ENCODE peak calls at places on chromosome 16, in seven cellular contexts. G, T, P, H, J, E and A are unnamed samples.

GRCh38 chr16:56269824-56270684 is 78.8 kb downstream of the GNAO1 start:
- DNase-seq in G (no peak), T (peak; percentile 63), P (no peak), H (no peak), J (no peak), E (peak; percentile 42), A (no peak)

GRCh38 chr16:66315210-66315825 is 51.2 kb upstream of the CDH5 start:
- DNase-seq in G (peak; percentile 91), T (peak; percentile 84), P (peak; percentile 73), H (peak; percentile 44), J (peak; percentile 33), E (peak; percentile 49), A (no peak)

GRCh38 chr16:30349695-30350094 is 5.4 kb downstream of the CD2BP2 start:
- DNase-seq in G (peak; percentile 40), T (no peak), P (no peak), H (no peak), J (no peak), E (no peak), A (no peak)

GRCh38 chr16:80705596-80705995 is 98.8 kb downstream of the CDYL2 start:
- DNase-seq in G (no peak), T (no peak), P (no peak), H (no peak), J (no peak), E (no peak), A (no peak)

GRCh38 chr16:54503436-54503835 is 216.8 kb upstream of the IRX3 start:
- DNase-seq in G (no peak), T (peak; percentile 22), P (no peak), H (no peak), J (no peak), E (no peak), A (no peak)

GRCh38 chr16:85928411-85928820 is 29.5 kb downstream of the IRF8 start:
- DNase-seq in G (no peak), T (peak; percentile 56), P (no peak), H (no peak), J (no peak), E (no peak), A (no peak)

GRCh38 chr16:55622930-55623561 is 32.7 kb upstream of the SLC6A2 start:
- DNase-seq in G (no peak), T (no peak), P (no peak), H (no peak), J (no peak), E (no peak), A (no peak)

GRCh38 chr16:84548971-84549844 is 44.7 kb upstream of the MEAK7 start:
- DNase-seq in G (no peak), T (no peak), P (peak; percentile 62), H (no peak), J (no peak), E (no peak), A (no peak)

GRCh38 chr16:67562526-67562917 is at the start of gene CTCF:
- DNase-seq in G (peak; percentile 96), T (peak; percentile 83), P (peak; percentile 65), H (no peak), J (peak; percentile 84), E (no peak), A (no peak)

GRCh38 chr16:67561824-67562525 is 351 bp upstream of the CTCF start:
- DNase-seq in G (peak; percentile 99), T (peak; percentile 97), P (peak; percentile 96), H (peak; percentile 96), J (peak; percentile 97), E (peak; percentile 91), A (peak; percentile 88)

GRCh38 chr16:67561501-67561823 is 864 bp upstream of the CTCF start:
- DNase-seq in G (no peak), T (no peak), P (no peak), H (no peak), J (no peak), E (no peak), A (no peak)

GRCh38 chr16:67563708-67564468 is 1.6 kb downstream of the CTCF start:
- DNase-seq in G (peak; percentile 91), T (peak; percentile 83), P (peak; percentile 60), H (peak; percentile 63), J (no peak), E (peak; percentile 57), A (peak; percentile 26)

DNA sequence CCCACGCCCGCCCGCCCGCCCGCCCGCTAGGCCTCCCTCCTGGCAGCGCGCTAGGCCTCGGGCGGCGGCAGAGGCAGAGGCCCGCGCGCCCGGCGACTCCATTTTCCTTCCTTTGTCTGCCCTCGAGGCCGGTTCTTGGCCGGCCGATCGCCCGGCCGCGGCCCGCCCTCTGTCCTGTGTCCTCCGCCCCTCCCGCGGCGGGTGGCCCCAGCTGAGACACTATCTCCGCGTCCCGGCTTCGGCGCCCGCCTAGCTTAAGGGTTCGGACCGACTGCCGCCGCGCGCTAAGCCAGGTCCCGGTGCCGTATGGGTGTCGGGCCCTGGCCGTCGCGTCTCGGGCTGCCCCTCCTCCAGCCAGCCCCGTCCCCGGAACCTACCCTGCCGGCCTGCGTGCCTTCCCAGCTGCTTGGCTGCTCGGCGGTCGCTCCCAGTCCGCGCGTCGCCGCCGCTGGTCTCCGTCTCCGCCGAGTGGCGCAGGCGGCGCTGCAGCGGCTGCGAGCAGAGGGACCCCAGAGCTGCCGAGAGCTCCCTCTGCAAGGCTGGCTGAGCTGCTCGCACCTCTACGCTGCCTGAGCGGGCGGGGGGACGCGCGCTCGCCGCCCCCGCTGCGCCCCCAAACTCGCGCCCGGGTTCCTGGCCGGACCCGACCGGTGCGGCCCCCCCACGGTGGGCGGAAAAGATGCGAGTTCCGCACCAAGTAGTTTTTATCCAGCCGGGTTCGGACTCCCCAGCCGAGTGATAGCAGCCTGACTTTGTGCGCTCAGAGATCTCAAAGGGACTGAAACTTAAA is 787 bp downstream of the CTCF start:
- DNase-seq in G (peak; percentile 92), T (peak; percentile 45), P (peak; percentile 66), H (peak; percentile 43), J (peak; percentile 69), E (no peak), A (no peak)
- TF ChIP-seq CTCF in G (no peak), T (no peak), P (peak; percentile 19), H (peak; percentile 26), J (peak; percentile 31), E (peak; percentile 1), A (peak; percentile 31)

DNA sequence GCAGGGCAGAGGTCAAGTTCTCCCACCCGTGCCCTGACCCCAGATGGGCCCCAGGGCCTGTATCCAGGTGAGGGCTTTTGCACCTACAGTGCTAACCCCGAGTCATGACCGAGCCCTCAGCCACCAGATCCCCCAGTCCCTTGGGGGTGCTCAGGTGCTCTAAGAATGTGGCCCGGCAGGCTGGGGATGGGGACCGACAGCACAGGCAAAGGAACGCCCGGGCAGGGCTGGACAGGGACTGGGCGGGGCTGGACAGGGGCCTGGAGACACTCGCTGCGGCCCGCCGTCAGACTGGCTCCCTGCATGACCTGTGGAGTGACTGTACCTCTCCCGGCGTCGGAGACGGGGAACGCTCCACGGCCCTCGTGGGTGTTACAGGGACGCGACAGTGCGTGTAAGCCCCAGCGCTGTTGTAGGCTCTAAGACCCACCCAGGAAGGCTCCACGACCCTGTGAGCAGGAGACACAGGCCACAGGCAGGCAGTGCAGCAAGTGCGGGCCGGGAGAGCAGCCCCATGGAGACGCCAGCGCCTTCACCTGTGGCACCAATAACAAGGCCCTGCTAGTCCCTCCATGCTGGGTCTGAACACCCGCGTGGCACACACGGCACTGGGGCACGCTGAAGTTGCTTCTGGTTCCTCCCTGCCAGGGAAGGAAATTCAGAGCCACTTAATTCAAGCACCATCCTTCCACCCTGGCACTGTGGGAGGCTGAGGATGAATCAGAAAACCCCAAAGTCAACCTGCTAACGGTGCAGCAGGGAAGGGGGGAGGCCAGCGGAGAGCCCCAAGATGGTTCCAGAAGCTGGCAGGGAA is 38.7 kb downstream of the CBFA2T3 start:
- DNase-seq in G (no peak), T (no peak), P (no peak), H (no peak), J (no peak), E (no peak), A (no peak)
- H3K4me3 ChIP-seq in G (no peak overlapping the region), T (no peak overlapping the region), P (no peak overlapping the region), H (no peak overlapping the region), J (peak overlapping the region; percentile 85), E (no peak overlapping the region), A (no peak overlapping the region)

DNA sequence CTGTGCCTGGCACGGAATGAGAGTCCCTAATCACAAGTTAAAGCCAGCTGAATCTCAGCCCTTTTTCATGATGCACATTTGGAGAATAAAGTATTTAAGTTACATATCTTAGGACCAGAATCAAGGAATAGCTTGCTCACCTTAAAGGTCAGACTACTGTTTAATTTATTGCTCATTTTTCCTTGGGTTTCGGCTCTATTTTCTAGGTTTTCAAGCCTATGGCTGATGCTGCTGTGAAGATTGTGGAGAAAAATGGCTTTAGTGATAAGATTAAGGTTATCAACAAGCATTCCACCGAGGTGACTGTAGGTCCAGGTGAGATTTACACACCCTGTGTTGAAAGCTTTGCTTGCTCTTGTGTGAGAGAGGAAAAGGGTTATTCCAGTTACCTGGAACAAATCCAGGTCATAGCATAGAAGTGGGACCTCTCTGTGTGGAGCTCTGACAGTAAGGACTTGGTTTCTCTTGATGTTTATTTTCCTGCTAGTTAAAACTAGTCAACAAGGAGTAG is 18.1 kb downstream of the PRMT7 start:
- DNase-seq in G (no peak), T (no peak), P (no peak), H (no peak), J (no peak), E (no peak), A (no peak)
- TF ChIP-seq CTCF in G (no peak), T (no peak), P (no peak), H (no peak), J (peak; percentile 18), E (no peak), A (no peak)

GRCh38 chr16:22073350-22073749 is 19.0 kb upstream of the VWA3A start:
- DNase-seq in G (no peak), T (peak; percentile 18), P (no peak), H (no peak), J (no peak), E (no peak), A (no peak)

GRCh38 chr16:22075043-22075757 is 17.1 kb upstream of the VWA3A start:
- DNase-seq in G (no peak), T (no peak), P (peak; percentile 60), H (no peak), J (no peak), E (peak; percentile 15), A (no peak)

GRCh38 chr16:22075776-22076175 is 16.6 kb upstream of the VWA3A start:
- DNase-seq in G (no peak), T (no peak), P (no peak), H (no peak), J (no peak), E (no peak), A (no peak)

GRCh38 chr16:22071352-22071923 is 20.9 kb upstream of the VWA3A start:
- DNase-seq in G (no peak), T (peak; percentile 36), P (peak; percentile 25), H (no peak), J (no peak), E (no peak), A (no peak)

DNA sequence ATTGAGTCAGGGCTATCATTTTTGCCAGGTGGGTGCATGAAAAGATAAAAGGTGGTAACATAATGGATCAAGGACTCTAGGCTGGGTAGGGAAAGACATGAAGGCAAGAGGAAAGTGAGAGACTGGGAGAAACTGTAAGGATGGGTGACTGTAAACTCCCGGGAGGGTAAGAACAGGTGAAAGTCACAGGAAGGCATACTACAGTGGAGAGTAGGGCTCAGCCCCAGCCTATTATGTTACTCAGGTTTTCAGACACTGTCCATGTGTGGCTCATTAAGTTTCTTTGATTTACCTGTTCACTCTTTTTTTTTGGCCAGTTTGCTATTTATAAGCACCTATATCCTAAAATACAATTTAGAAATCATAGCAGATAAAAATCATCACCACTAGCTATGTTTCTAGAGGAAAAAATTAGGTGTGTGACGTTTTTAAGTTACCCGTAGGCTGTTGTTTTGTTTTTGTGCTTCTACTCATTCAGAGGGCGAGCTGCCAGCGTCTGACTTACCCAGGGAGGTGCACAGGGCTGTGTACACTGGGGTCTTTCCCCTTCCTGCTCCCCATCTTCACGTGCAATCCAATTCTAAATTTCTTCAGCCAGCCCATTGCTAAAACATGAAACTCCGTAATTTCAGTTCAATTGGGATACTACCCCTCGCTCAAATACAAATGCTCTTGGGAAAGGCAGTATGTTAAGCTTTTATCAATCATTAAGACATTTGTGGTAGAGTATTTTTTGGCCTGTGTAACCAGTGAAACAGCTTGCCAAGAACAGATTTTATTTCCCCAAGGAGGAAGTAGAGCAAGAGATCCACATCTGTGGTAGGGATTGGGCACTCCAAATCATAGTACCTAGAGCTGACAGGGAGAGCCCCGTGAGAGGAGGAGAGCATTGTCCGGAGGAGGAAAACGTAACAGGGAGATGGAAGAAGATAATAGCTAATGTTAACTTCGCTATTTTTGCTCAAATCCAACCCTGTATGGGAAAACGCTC is 21.7 kb upstream of the VWA3A start:
- DNase-seq in G (no peak), T (peak; percentile 58), P (peak; percentile 57), H (no peak), J (peak; percentile 28), E (no peak), A (peak; percentile 41)
- H3K4me3 ChIP-seq in G (no peak overlapping the region), T (peak overlapping the region; percentile 25), P (no peak overlapping the region), H (no peak overlapping the region), J (peak overlapping the region; percentile 31), E (peak overlapping the region; percentile 23), A (no peak overlapping the region)